ENCODE peak calls at places on chromosomes 16 and 17, in four cellular contexts. I is lung, A is HCT116, U is iPS DF 6.9. S is an unnamed sample.

GRCh38 chr16:80014241-80014939 is 413.9 kb upstream of the MAF start:
- DNase-seq in I (no peak), U (no peak), A (no peak), S (no peak)

GRCh38 chr17:50269477-50270429 is 4.5 kb upstream of the TMEM92 start:
- DNase-seq in A (peak), U (peak), I (peak), S (peak)

GRCh38 chr16:85846461-85846860 is 47.0 kb downstream of the COX4I1 start:
- DNase-seq in I (no peak), U (no peak), A (no peak), S (no peak)

GRCh38 chr16:30802971-30803370 is 16.0 kb upstream of the ZNF629 start:
- DNase-seq in I (no peak), U (no peak), A (no peak), S (no peak)

GRCh38 chr16:24273511-24273910 is 17.4 kb downstream of the CACNG3 start:
- DNase-seq in U (no peak), I (no peak), A (no peak), S (no peak)

GRCh38 chr16:24975428-24975889 is 39.7 kb downstream of the ARHGAP17 start:
- DNase-seq in I (no peak), A (no peak), U (no peak), S (no peak)

GRCh38 chr17:81020767-81021497 is 14.0 kb upstream of the BAIAP2 start:
- DNase-seq in I (peak), A (no peak), U (no peak), S (peak)

GRCh38 chr17:49565948-49566491 is 9.7 kb upstream of the NXPH3 start:
- DNase-seq in A (no peak), I (peak), U (no peak), S (peak)

GRCh38 chr16:75377971-75378386 is 55.3 kb downstream of the CFDP1 start:
- DNase-seq in U (no peak), I (no peak), A (no peak), S (no peak)

GRCh38 chr17:80513892-80514291 is 30.7 kb upstream of the RPTOR start:
- DNase-seq in I (no peak), U (no peak), A (no peak), S (no peak)

GRCh38 chr17:72223816-72224215 is 103.0 kb downstream of the SOX9 start:
- DNase-seq in A (no peak), U (no peak), I (no peak), S (no peak)

GRCh38 chr17:2179615-2180295 is 123.8 kb downstream of the SMG6 start:
- DNase-seq in A (no peak), I (peak), U (no peak), S (peak)

GRCh38 chr17:59766486-59766885 is 59.0 kb downstream of the VMP1 start:
- DNase-seq in I (no peak), A (no peak), U (no peak), S (no peak)
- H3K27ac ChIP-seq in I (no peak), A (peak), U (no peak), S (no peak)

DNA sequence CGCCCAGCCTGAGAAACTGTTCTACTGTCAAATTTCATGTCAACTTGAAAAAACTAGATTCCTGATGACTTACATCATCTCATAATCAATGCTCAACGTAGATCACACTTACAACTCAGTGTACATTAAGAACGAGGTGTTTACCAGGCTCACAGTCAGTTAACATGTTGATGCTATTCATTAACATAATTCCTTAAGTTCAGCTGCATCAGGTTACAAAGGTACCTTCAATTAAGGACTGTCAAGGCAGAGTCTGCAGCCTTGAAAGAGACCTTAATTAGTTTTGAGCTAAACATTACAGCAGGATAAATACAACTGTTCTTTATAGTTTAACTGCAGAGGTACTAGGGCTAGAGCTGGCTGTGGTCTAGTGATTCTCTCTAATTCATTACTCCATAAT is 1.9 kb downstream of the GNA13 start:
- DNase-seq in I (no peak), U (no peak), A (no peak), S (no peak)
- H3K27ac ChIP-seq in I (no peak), U (no peak), A (no peak), S (no peak)

GRCh38 chr17:47276868-47277267 is 23.2 kb downstream of the ITGB3 start:
- DNase-seq in A (no peak), I (peak), U (no peak), S (peak)

GRCh38 chr17:47276444-47276843 is 22.8 kb downstream of the ITGB3 start:
- DNase-seq in A (no peak), U (no peak), I (no peak), S (no peak)

GRCh38 chr17:47274319-47275069 is 20.9 kb downstream of the ITGB3 start:
- DNase-seq in I (no peak), A (no peak), U (no peak), S (no peak)

GRCh38 chr17:47273245-47273644 is 19.6 kb downstream of the ITGB3 start:
- DNase-seq in U (no peak), A (no peak), I (no peak), S (no peak)

GRCh38 chr17:47275245-47275984 is 21.8 kb downstream of the ITGB3 start:
- DNase-seq in I (peak), A (no peak), U (no peak), S (peak)
- H3K27ac ChIP-seq in I (peak), A (no peak), U (no peak), S (no peak)

GRCh38 chr16:10936585-10936984 is 5.7 kb downstream of the DEXI start:
- DNase-seq in A (no peak), I (no peak), U (no peak), S (no peak)
- H3K27ac ChIP-seq in A (no peak), I (no peak), U (no peak), S (no peak)

GRCh38 chr16:29791845-29792797 is 1.6 kb downstream of the KIF22 start:
- DNase-seq in I (no peak), A (no peak), U (no peak), S (no peak)
- H3K27ac ChIP-seq in I (no peak), A (peak), U (no peak), S (no peak)

GRCh38 chr16:57145046-57145963 is 40.5 kb downstream of the PSME3IP1 start:
- DNase-seq in A (no peak), U (no peak), I (no peak), S (no peak)
- H3K27ac ChIP-seq in A (no peak), U (no peak), I (peak), S (no peak)